ENCODE peak calls at places on chromosomes 5 and 9, in four cellular contexts. J, X, D and N are unnamed samples.

GRCh38 chr9:137647096-137647709 is 28.4 kb downstream of the EHMT1 start:
- DNase-seq in J (no peak), X (no peak), D (no peak), N (no peak)

GRCh38 chr5:115147052-115147451 is 22.7 kb downstream of the TRIM36 start:
- DNase-seq in J (no peak), X (no peak), D (no peak), N (no peak)

GRCh38 chr5:141192110-141192725 is at the start of gene PCDHB10:
- DNase-seq in J (peak; percentile 60), X (peak; percentile 19), D (peak; percentile 18), N (peak; percentile 23)

GRCh38 chr5:53331463-53331862 is 149.0 kb upstream of the FST start:
- DNase-seq in J (peak; percentile 69), X (peak; percentile 83), D (no peak), N (peak; percentile 98)

GRCh38 chr9:133137451-133138231 is 16.6 kb upstream of the RALGDS start:
- DNase-seq in J (no peak), X (no peak), D (no peak), N (no peak)

GRCh38 chr9:98168952-98169488 is 23.4 kb downstream of the CORO2A start:
- DNase-seq in J (peak; percentile 31), X (peak; percentile 96), D (no peak), N (peak; percentile 65)

GRCh38 chr5:179869101-179869500 is 10.5 kb upstream of the MRNIP start:
- DNase-seq in J (no peak), X (no peak), D (no peak), N (no peak)

GRCh38 chr9:137129089-137129455 is 9.9 kb upstream of the GRIN1 start:
- DNase-seq in J (peak; percentile 29), X (no peak), D (no peak), N (no peak)

GRCh38 chr9:110918316-110919054 is 119.8 kb downstream of the LPAR1 start:
- DNase-seq in J (peak; percentile 61), X (peak; percentile 36), D (no peak), N (peak; percentile 75)